ENCODE peak calls at places on chromosomes 13 and 19, in five cellular contexts. One of them, this sample, is unnamed.

GRCh38 chr19:5290336-5291262 is 50.0 kb downstream of the PTPRS start:
- DNase-seq in smooth muscle cell of the brain vasculature: no peak
- DNase-seq in fibroblast of lung: no peak
- DNase-seq in caudate nucleus: peak; percentile 70
- DNase-seq in omental fat pad: no peak
- DNase-seq in this sample: no peak

GRCh38 chr19:19120308-19121156 is 17.7 kb downstream of the TMEM161A start:
- DNase-seq in smooth muscle cell of the brain vasculature: no peak
- DNase-seq in fibroblast of lung: peak; percentile 81
- DNase-seq in caudate nucleus: no peak
- DNase-seq in omental fat pad: no peak
- DNase-seq in this sample: peak; percentile 82

GRCh38 chr13:51435002-51435578 is 17.7 kb downstream of the INTS6 start:
- DNase-seq in smooth muscle cell of the brain vasculature: no peak
- DNase-seq in fibroblast of lung: peak; percentile 64
- DNase-seq in caudate nucleus: no peak
- DNase-seq in omental fat pad: no peak
- DNase-seq in this sample: peak; percentile 57

GRCh38 chr19:33226550-33227241 is 1.0 kb upstream of the SLC7A10 start:
- DNase-seq in smooth muscle cell of the brain vasculature: no peak
- DNase-seq in fibroblast of lung: peak; percentile 9
- DNase-seq in caudate nucleus: no peak
- DNase-seq in omental fat pad: no peak
- DNase-seq in this sample: no peak

GRCh38 chr13:41056194-41056593 is 5.1 kb upstream of the WBP4 start:
- DNase-seq in smooth muscle cell of the brain vasculature: no peak
- DNase-seq in fibroblast of lung: no peak
- DNase-seq in caudate nucleus: no peak
- DNase-seq in omental fat pad: no peak
- DNase-seq in this sample: no peak

GRCh38 chr13:101408992-101409656 is 7.2 kb downstream of the NALCN start:
- DNase-seq in smooth muscle cell of the brain vasculature: no peak
- DNase-seq in fibroblast of lung: no peak
- DNase-seq in caudate nucleus: no peak
- DNase-seq in omental fat pad: no peak
- DNase-seq in this sample: no peak

GRCh38 chr13:48804836-48805601 is 151.3 kb downstream of the CYSLTR2 start:
- DNase-seq in smooth muscle cell of the brain vasculature: no peak
- DNase-seq in fibroblast of lung: peak; percentile 73
- DNase-seq in caudate nucleus: no peak
- DNase-seq in omental fat pad: no peak
- DNase-seq in this sample: no peak

GRCh38 chr19:15544970-15545369 is 36.6 kb downstream of the CYP4F22 start:
- DNase-seq in smooth muscle cell of the brain vasculature: no peak
- DNase-seq in fibroblast of lung: no peak
- DNase-seq in caudate nucleus: no peak
- DNase-seq in omental fat pad: no peak
- DNase-seq in this sample: no peak

GRCh38 chr13:39374741-39375189 is 228.2 kb downstream of the LHFPL6 start:
- DNase-seq in smooth muscle cell of the brain vasculature: no peak
- DNase-seq in fibroblast of lung: no peak
- DNase-seq in caudate nucleus: no peak
- DNase-seq in omental fat pad: no peak
- DNase-seq in this sample: no peak

GRCh38 chr19:36707134-36707533 is 19.7 kb downstream of the ZNF567 start:
- DNase-seq in smooth muscle cell of the brain vasculature: no peak
- DNase-seq in fibroblast of lung: no peak
- DNase-seq in caudate nucleus: no peak
- DNase-seq in omental fat pad: no peak
- DNase-seq in this sample: no peak

GRCh38 chr13:21987793-21988192 is 316.9 kb downstream of the FGF9 start:
- DNase-seq in smooth muscle cell of the brain vasculature: no peak
- DNase-seq in fibroblast of lung: no peak
- DNase-seq in caudate nucleus: no peak
- DNase-seq in omental fat pad: no peak
- DNase-seq in this sample: no peak

GRCh38 chr13:92463134-92463533 is 763.5 kb upstream of the GPC6 start:
- DNase-seq in smooth muscle cell of the brain vasculature: no peak
- DNase-seq in fibroblast of lung: no peak
- DNase-seq in caudate nucleus: no peak
- DNase-seq in omental fat pad: no peak
- DNase-seq in this sample: no peak

GRCh38 chr19:913080-913748 is at the start of gene R3HDM4:
- DNase-seq in smooth muscle cell of the brain vasculature: no peak
- DNase-seq in fibroblast of lung: peak; percentile 44
- DNase-seq in caudate nucleus: peak; percentile 7
- DNase-seq in omental fat pad: peak; percentile 46
- DNase-seq in this sample: peak; percentile 48

GRCh38 chr13:95902736-95903135 is 150.5 kb downstream of the UGGT2 start:
- DNase-seq in smooth muscle cell of the brain vasculature: no peak
- DNase-seq in fibroblast of lung: no peak
- DNase-seq in caudate nucleus: no peak
- DNase-seq in omental fat pad: no peak
- DNase-seq in this sample: peak; percentile 40

GRCh38 chr13:43872181-43872580 is 7.4 kb downstream of the CCDC122 start:
- DNase-seq in smooth muscle cell of the brain vasculature: no peak
- DNase-seq in fibroblast of lung: no peak
- DNase-seq in caudate nucleus: no peak
- DNase-seq in omental fat pad: no peak
- DNase-seq in this sample: no peak

GRCh38 chr19:41792513-41793413 is 3.6 kb upstream of the CEACAM3 start:
- DNase-seq in smooth muscle cell of the brain vasculature: no peak
- DNase-seq in fibroblast of lung: peak; percentile 37
- DNase-seq in caudate nucleus: no peak
- DNase-seq in omental fat pad: no peak
- DNase-seq in this sample: peak; percentile 56

GRCh38 chr19:4189641-4190040 is 7.2 kb downstream of the ANKRD24 start:
- DNase-seq in smooth muscle cell of the brain vasculature: no peak
- DNase-seq in fibroblast of lung: no peak
- DNase-seq in caudate nucleus: no peak
- DNase-seq in omental fat pad: no peak
- DNase-seq in this sample: no peak

GRCh38 chr13:73991884-73992283 is 142.3 kb downstream of the KLF12 start:
- DNase-seq in smooth muscle cell of the brain vasculature: no peak
- DNase-seq in fibroblast of lung: no peak
- DNase-seq in caudate nucleus: no peak
- DNase-seq in omental fat pad: no peak
- DNase-seq in this sample: no peak

GRCh38 chr19:17475541-17476115 is 5.3 kb downstream of the SLC27A1 start:
- DNase-seq in smooth muscle cell of the brain vasculature: no peak
- DNase-seq in fibroblast of lung: peak; percentile 42
- DNase-seq in caudate nucleus: peak; percentile 85
- DNase-seq in omental fat pad: no peak
- DNase-seq in this sample: peak; percentile 57

GRCh38 chr19:44903602-44904425 is 1.8 kb upstream of the APOE start:
- DNase-seq in smooth muscle cell of the brain vasculature: no peak
- DNase-seq in fibroblast of lung: peak; percentile 70
- DNase-seq in caudate nucleus: peak; percentile 36
- DNase-seq in omental fat pad: peak; percentile 85
- DNase-seq in this sample: peak; percentile 72

GRCh38 chr19:48745208-48745995 is 1.3 kb downstream of the IZUMO1 start:
- DNase-seq in smooth muscle cell of the brain vasculature: peak; percentile 33
- DNase-seq in fibroblast of lung: peak; percentile 52
- DNase-seq in caudate nucleus: no peak
- DNase-seq in omental fat pad: no peak
- DNase-seq in this sample: peak; percentile 72